ENCODE peak calls at places on chromosomes 12 and 14, in five cellular contexts. N, C, Y, T and D are unnamed samples.

GRCh38 chr12:52876371-52876770 is 27.6 kb upstream of the KRT78 start:
- DNase-seq in N (no peak), C (no peak), Y (no peak), T (no peak), D (no peak)

GRCh38 chr12:22477166-22477893 is 67.0 kb downstream of the C2CD5 start:
- DNase-seq in N (no peak), C (no peak), Y (no peak), T (no peak), D (no peak)

GRCh38 chr12:99367181-99367580 is 280.4 kb upstream of the GARIN6 start:
- DNase-seq in N (no peak), C (no peak), Y (no peak), T (no peak), D (no peak)

GRCh38 chr12:5586201-5586600 is 154.3 kb downstream of the NTF3 start:
- DNase-seq in N (no peak), C (no peak), Y (peak; percentile 28), T (peak; percentile 9), D (peak; percentile 9)

GRCh38 chr14:95943699-95944098 is 67.1 kb downstream of the TUNAR start:
- DNase-seq in N (no peak), C (peak; percentile 44), Y (no peak), T (no peak), D (no peak)

GRCh38 chr12:51531982-51532497 is 59.0 kb upstream of the SCN8A start:
- DNase-seq in N (peak; percentile 67), C (peak; percentile 80), Y (peak; percentile 43), T (peak; percentile 80), D (peak; percentile 89)

GRCh38 chr12:89962648-89963047 is 254.0 kb upstream of the ATP2B1 start:
- DNase-seq in N (no peak), C (no peak), Y (no peak), T (no peak), D (peak; percentile 74)

GRCh38 chr14:77554207-77554606 is 55.6 kb upstream of the ISM2 start:
- DNase-seq in N (no peak), C (no peak), Y (no peak), T (no peak), D (no peak)

GRCh38 chr12:98701166-98701565 is 56.1 kb downstream of the APAF1 start:
- DNase-seq in N (no peak), C (no peak), Y (no peak), T (no peak), D (peak; percentile 44)

GRCh38 chr12:56081393-56082347 is 1.7 kb downstream of the ERBB3 start:
- DNase-seq in N (no peak), C (no peak), Y (peak; percentile 99), T (no peak), D (peak; percentile 60)
- TF ChIP-seq JUND in N (no peak), C (no peak), Y (peak; percentile 83), T (no peak), D (no peak)

GRCh38 chr14:105192866-105193731 is 12.0 kb upstream of the NUDT14 start:
- DNase-seq in N (no peak), C (no peak), Y (no peak), T (no peak), D (no peak)

GRCh38 chr14:105196228-105196960 is 15.3 kb upstream of the NUDT14 start:
- DNase-seq in N (no peak), C (no peak), Y (peak; percentile 19), T (peak; percentile 36), D (no peak)

GRCh38 chr14:105195051-105195450 is 13.9 kb upstream of the NUDT14 start:
- DNase-seq in N (no peak), C (no peak), Y (no peak), T (no peak), D (no peak)

GRCh38 chr14:105195533-105196227 is 14.6 kb upstream of the NUDT14 start:
- DNase-seq in N (no peak), C (no peak), Y (no peak), T (no peak), D (no peak)

GRCh38 chr14:105193916-105194782 is 13.0 kb upstream of the NUDT14 start:
- DNase-seq in N (no peak), C (peak; percentile 93), Y (no peak), T (no peak), D (no peak)
- TF ChIP-seq JUND in N (no peak), C (no peak), Y (no peak), T (no peak), D (no peak)

GRCh38 chr12:108793756-108794441 is 62.6 kb upstream of the CORO1C start:
- DNase-seq in N (no peak), C (no peak), Y (peak; percentile 64), T (no peak), D (no peak)
- TF ChIP-seq JUND in N (no peak), C (no peak), Y (no peak), T (no peak), D (no peak)

GRCh38 chr12:49557917-49558215 is 10.1 kb downstream of the MCRS1 start:
- DNase-seq in N (no peak), C (no peak), Y (no peak), T (no peak), D (peak; percentile 20)
- TF ChIP-seq JUND in N (no peak), C (no peak), Y (no peak), T (no peak), D (no peak)

GRCh38 chr14:68978550-68978911 is 571 bp downstream of the ACTN1 start:
- DNase-seq in N (no peak), C (peak; percentile 79), Y (no peak), T (peak; percentile 76), D (peak; percentile 80)
- TF ChIP-seq JUND in N (no peak), C (no peak), Y (no peak), T (no peak), D (no peak)

GRCh38 chr12:15700595-15700994 is 88.6 kb downstream of the EPS8 start:
- DNase-seq in N (peak; percentile 85), C (no peak), Y (no peak), T (no peak), D (no peak)

GRCh38 chr12:15698377-15698867 is 90.8 kb downstream of the EPS8 start:
- DNase-seq in N (no peak), C (no peak), Y (no peak), T (no peak), D (no peak)

GRCh38 chr12:15701212-15701611 is 88.0 kb downstream of the EPS8 start:
- DNase-seq in N (no peak), C (no peak), Y (no peak), T (no peak), D (no peak)

GRCh38 chr12:15701721-15702156 is 87.4 kb downstream of the EPS8 start:
- DNase-seq in N (no peak), C (no peak), Y (no peak), T (no peak), D (no peak)

GRCh38 chr12:15699886-15700285 is 89.3 kb downstream of the EPS8 start:
- DNase-seq in N (no peak), C (no peak), Y (no peak), T (no peak), D (no peak)
- TF ChIP-seq JUND in N (no peak), C (no peak), Y (no peak), T (no peak), D (no peak)

DNA sequence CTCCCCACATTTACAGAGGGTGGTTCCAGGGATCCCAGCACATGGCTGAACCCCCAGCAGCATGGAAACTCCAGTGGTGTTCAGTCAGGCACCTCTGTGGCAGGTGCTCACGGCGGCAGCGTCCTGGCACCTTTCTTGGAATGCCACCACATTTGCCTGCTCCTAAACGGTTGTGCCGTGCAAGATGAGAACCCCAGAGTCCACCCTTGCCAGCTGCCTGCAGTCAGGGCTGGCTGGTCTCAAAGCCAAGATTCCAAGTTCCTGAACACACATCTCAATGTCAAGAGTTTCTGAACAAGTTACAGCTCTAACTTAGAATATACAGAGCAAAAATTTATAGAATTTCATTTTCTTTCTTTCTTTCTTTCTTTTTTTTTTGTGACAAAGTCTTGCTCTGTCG is 38.7 kb downstream of the DDX51 start:
- DNase-seq in N (no peak), C (no peak), Y (no peak), T (no peak), D (no peak)
- TF ChIP-seq JUND in N (no peak), C (no peak), Y (no peak), T (no peak), D (no peak)

DNA sequence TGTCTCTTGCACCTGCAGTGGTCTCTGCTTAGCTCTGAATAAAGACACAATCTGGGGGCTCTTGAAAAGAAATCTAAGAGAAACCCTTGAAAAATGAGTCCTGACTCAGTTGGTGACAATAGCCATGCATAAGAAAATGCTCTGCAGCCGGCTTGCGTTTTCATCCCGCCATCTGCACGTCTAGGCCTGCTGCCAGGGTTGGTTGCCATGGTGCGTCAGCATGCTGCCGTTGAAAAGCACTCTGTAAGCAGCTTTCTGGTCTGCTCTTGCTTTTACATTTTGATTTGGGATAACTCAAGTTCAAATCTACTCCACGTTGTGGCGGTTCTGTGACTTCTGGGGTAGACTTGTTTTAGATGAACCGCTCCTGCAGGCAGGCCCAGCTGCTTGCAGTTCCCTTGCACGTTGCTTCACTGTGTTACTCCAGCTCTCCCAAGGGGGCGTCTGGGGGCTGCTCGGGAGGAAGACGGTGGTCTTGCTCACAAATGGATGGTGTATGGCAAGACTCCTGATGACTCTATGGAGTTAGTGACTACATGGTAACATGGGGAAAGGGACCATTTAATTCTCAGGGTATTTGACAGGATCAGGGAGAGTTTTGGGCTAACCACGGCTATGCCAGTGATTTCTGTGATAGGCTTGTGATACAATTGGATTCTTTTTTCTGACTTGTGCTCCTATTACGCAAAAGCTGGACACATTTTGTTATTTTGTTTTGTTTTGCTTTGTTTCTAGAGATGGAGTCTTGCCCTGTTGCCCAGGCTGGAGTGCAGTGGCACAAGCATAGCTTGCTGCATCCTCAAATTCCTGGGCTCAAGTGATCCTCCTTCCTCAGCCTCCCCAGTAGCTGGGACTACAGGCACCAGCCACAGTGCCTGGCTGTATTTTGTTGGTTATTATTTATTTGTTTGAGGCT is 15.8 kb downstream of the WNT5B start:
- DNase-seq in N (no peak), C (peak; percentile 88), Y (no peak), T (no peak), D (no peak)
- TF ChIP-seq JUND in N (no peak), C (no peak), Y (no peak), T (no peak), D (no peak)

GRCh38 chr12:33828326-33828725 is 194.0 kb upstream of the ALG10 start:
- DNase-seq in N (no peak), C (no peak), Y (no peak), T (no peak), D (no peak)

GRCh38 chr12:33825442-33825841 is 196.9 kb upstream of the ALG10 start:
- DNase-seq in N (no peak), C (no peak), Y (no peak), T (no peak), D (no peak)

GRCh38 chr12:33830070-33830469 is 192.2 kb upstream of the ALG10 start:
- DNase-seq in N (no peak), C (no peak), Y (no peak), T (no peak), D (no peak)

GRCh38 chr12:33825986-33826602 is 196.2 kb upstream of the ALG10 start:
- DNase-seq in N (no peak), C (no peak), Y (no peak), T (no peak), D (no peak)
- TF ChIP-seq JUND in N (no peak), C (no peak), Y (no peak), T (no peak), D (no peak)